ENCODE peak calls at places on chromosome 4, in four cellular contexts. K is adipocyte, S is H1, O is SK-N-SH. W is an unnamed sample.

GRCh38 chr4:823093-823760 is 2.7 kb downstream of the CPLX1 start:
- DNase-seq in K (no peak), S (no peak), O (no peak), W (no peak)

GRCh38 chr4:131093303-131093702 is 1997.4 kb downstream of the C4orf33 start:
- DNase-seq in K (no peak), S (no peak), O (no peak), W (no peak)

GRCh38 chr4:109395694-109396093 is 37.9 kb upstream of the SEC24B start:
- DNase-seq in K (no peak), S (no peak), O (no peak), W (no peak)

GRCh38 chr4:181418491-181418890 is 824.7 kb upstream of the TENM3 start:
- DNase-seq in K (no peak), S (no peak), O (no peak), W (no peak)

GRCh38 chr4:98482847-98483806 is 175.3 kb downstream of the TSPAN5 start:
- DNase-seq in K (peak), S (no peak), O (no peak), W (no peak)

GRCh38 chr4:22969314-22969896 is 276.7 kb downstream of the GBA3 start:
- DNase-seq in K (no peak), S (no peak), O (no peak), W (no peak)

GRCh38 chr4:86935833-86936721 is 1.3 kb downstream of the AFF1 start:
- DNase-seq in K (peak), S (peak), O (no peak), W (peak)

GRCh38 chr4:78481180-78481579 is 70.4 kb upstream of the ANXA3 start:
- DNase-seq in K (peak), S (no peak), O (no peak), W (no peak)

GRCh38 chr4:152454398-152455011 is 81.4 kb downstream of the FBXW7 start:
- DNase-seq in K (peak), S (no peak), O (peak), W (no peak)

GRCh38 chr4:80173387-80173786 is 23.9 kb upstream of the PRDM8 start:
- DNase-seq in K (peak), S (no peak), O (no peak), W (peak)

GRCh38 chr4:129246850-129247542 is 151.0 kb downstream of the C4orf33 start:
- DNase-seq in K (no peak), S (no peak), O (no peak), W (no peak)

GRCh38 chr4:1056671-1057402 is 45.4 kb downstream of the FGFRL1 start:
- DNase-seq in K (no peak), S (no peak), O (no peak), W (no peak)

GRCh38 chr4:40180356-40180755 is 16.5 kb upstream of the RHOH start:
- DNase-seq in K (peak), S (no peak), O (peak), W (no peak)

GRCh38 chr4:30380404-30380998 is 339.7 kb upstream of the PCDH7 start:
- DNase-seq in K (peak), S (peak), O (peak), W (peak)

GRCh38 chr4:187070158-187070557 is 346.5 kb upstream of the FAT1 start:
- DNase-seq in K (no peak), S (no peak), O (no peak), W (no peak)

DNA sequence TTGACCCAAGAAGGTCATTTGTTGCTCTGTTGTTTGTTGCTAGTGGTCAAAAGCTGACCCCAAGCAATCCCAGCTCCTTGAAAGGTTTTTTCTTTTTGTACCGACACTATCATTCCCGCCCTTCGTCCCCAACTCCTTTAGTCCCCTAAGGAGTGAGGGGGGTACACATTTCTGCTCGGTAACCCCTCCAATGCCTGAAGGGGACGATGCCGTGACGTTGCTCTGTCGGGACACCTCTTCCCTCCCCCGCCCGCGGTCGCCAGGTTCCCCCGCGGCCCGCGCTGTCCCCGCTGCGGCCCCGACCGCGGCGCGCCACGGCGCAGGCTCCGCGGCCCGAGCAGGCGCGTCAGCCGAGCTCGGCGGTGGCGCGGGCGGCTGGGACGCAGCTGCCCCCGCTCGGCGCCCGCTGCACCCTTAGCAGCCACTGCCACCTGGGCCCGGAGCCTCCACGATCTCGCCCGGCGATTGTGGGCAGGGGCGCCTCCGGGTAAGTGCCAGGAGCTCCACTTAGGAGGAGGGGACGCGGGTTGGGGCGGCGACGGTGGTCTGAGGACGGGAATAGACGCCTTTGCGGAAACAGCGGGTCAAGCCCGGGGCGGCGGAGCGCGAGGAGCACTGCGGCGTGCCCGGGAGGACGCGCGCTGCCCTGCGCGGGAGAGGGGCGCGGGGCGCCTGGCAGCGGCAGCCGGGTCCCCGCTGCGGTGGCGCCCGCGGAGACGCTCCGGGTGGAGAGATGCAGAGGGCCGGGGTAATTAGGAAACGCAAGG is at the start of gene GLRB:
- DNase-seq in K (peak), S (no peak), O (peak), W (no peak)
- H3K9ac ChIP-seq in K (peak), S (peak), O (peak), W (no peak)

GRCh38 chr4:2320746-2321145 is 58.8 kb upstream of the MXD4 start:
- DNase-seq in K (no peak), S (no peak), O (no peak), W (no peak)

GRCh38 chr4:2318885-2319284 is 57.0 kb upstream of the MXD4 start:
- DNase-seq in K (no peak), S (no peak), O (no peak), W (no peak)

GRCh38 chr4:2321279-2322196 is 59.6 kb upstream of the MXD4 start:
- DNase-seq in K (no peak), S (no peak), O (no peak), W (no peak)

GRCh38 chr4:2318476-2318875 is 56.6 kb upstream of the MXD4 start:
- DNase-seq in K (no peak), S (no peak), O (no peak), W (no peak)

DNA sequence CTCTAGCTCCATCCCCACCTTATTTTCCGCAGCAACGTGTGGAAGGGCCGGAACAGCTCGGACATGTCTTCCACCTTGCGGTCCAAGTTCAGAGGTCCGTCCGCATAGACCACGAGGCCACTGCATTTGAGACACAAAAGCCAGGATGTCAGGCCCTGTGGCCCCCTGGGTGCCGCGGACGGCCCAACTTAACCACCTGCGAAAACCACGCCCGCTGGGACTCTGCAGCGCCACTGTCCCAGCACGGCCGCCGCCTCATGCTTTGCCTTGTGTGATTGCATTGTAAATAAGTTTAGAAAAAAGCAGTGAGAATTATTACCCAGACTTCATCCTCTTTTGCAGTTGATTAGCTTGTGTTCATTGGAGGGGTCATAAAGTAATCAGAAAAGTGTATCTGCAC is 58.2 kb upstream of the MXD4 start:
- DNase-seq in K (no peak), S (no peak), O (no peak), W (no peak)
- H3K9ac ChIP-seq in K (no peak), S (no peak), O (no peak), W (no peak)

DNA sequence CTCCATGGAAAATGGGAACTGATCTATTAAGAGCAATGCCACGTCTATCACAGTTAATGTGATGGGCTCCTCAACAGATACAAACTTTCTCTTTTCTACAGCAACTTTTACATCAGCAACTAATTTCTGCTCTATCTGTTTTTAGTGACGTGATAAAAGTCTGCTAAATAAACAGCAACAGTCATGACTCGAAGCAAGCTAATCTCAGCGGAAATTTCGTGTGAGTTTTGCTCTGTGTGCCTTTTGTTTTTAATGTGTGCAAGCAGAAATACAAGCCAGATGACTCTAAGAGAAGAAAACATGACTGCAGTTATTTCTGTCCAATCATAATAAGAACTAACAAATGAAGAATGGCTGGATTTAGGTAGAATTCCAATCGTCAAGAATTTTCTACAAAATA is 214.4 kb downstream of the LDB2 start:
- DNase-seq in K (peak), S (no peak), O (no peak), W (no peak)
- H3K9ac ChIP-seq in K (no peak), S (no peak), O (no peak), W (no peak)

GRCh38 chr4:83267121-83267834 is 17.3 kb downstream of the COQ2 start:
- DNase-seq in K (peak), S (no peak), O (no peak), W (no peak)

GRCh38 chr4:83268491-83268890 is 16.1 kb downstream of the COQ2 start:
- DNase-seq in K (no peak), S (no peak), O (no peak), W (no peak)

GRCh38 chr4:83266689-83267088 is 17.9 kb downstream of the COQ2 start:
- DNase-seq in K (no peak), S (no peak), O (no peak), W (no peak)

GRCh38 chr4:83267835-83268475 is 16.6 kb downstream of the COQ2 start:
- DNase-seq in K (no peak), S (no peak), O (no peak), W (no peak)

GRCh38 chr4:83269256-83269655 is 15.3 kb downstream of the COQ2 start:
- DNase-seq in K (no peak), S (no peak), O (no peak), W (no peak)
- H3K9ac ChIP-seq in K (peak), S (no peak), O (no peak), W (no peak)

GRCh38 chr4:168220893-168221292 is 97.7 kb downstream of the DDX60 start:
- DNase-seq in K (peak), S (no peak), O (no peak), W (no peak)
- H3K9ac ChIP-seq in K (no peak), S (no peak), O (no peak), W (no peak)

DNA sequence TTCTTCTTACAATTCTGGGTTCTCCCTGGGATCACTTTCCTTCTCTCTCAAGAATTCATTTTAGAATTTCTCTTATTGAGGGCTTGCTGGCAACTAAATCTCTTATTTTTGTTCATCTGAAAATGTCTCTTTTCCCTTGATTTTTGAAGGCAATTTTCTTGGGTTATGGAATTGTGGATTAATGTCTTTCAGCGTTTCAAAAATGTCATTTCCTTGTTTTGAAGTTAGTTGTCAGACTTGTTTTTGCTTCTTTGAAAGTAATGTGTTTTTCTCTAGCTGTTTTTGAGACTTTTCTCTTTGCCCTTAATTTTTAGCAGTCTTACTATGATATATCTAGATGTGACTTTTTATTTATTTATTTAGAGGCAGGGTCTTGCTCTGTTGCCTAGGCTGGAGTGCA is 205.7 kb downstream of the CHIC2 start:
- DNase-seq in K (no peak), S (no peak), O (no peak), W (no peak)
- H3K9ac ChIP-seq in K (no peak), S (no peak), O (no peak), W (no peak)

GRCh38 chr4:13998850-13999249 is 371.3 kb upstream of the BOD1L1 start:
- DNase-seq in K (no peak), S (no peak), O (no peak), W (no peak)
- H3K9ac ChIP-seq in K (no peak), S (no peak), O (no peak), W (no peak)